ENCODE peak calls at places on chromosomes 3 and 15, in nine cellular contexts. L, R, J, Y, T, C, X, O and A are unnamed samples.

GRCh38 chr3:117997201-117998049 is 1037.2 kb downstream of the IGSF11 start:
- DNase-seq in L (peak), R (peak), J (peak), Y (peak), T (peak), C (peak), X (peak), O (peak), A (peak)

GRCh38 chr3:174253221-174253620 is 605.9 kb upstream of the NAALADL2 start:
- DNase-seq in L (no peak), R (no peak), J (no peak), Y (no peak), T (no peak), C (no peak), X (no peak), O (no peak), A (no peak)

GRCh38 chr15:34606545-34606944 is 23.1 kb upstream of the GOLGA8B start:
- DNase-seq in L (no peak), R (peak), J (no peak), Y (no peak), T (no peak), C (no peak), X (no peak), O (no peak), A (no peak)

GRCh38 chr3:37324752-37325407 is 150.5 kb upstream of the LRRFIP2 start:
- DNase-seq in L (no peak), R (peak), J (no peak), Y (no peak), T (no peak), C (no peak), X (no peak), O (no peak), A (no peak)

GRCh38 chr15:90190606-90191343 is 10.4 kb upstream of the SEMA4B start:
- DNase-seq in L (no peak), R (no peak), J (no peak), Y (no peak), T (no peak), C (peak), X (no peak), O (no peak), A (peak)

GRCh38 chr3:149085828-149086231 is 503 bp downstream of the HLTF start:
- DNase-seq in L (peak), R (peak), J (peak), Y (peak), T (no peak), C (no peak), X (peak), O (no peak), A (no peak)

GRCh38 chr15:31100738-31101137 is 787 bp downstream of the TRPM1 start:
- DNase-seq in L (no peak), R (no peak), J (no peak), Y (no peak), T (no peak), C (no peak), X (no peak), O (no peak), A (no peak)

GRCh38 chr15:68637755-68638405 is 59.1 kb downstream of the CORO2B start:
- DNase-seq in L (peak), R (peak), J (no peak), Y (peak), T (peak), C (no peak), X (no peak), O (peak), A (peak)

GRCh38 chr3:177529716-177530335 is 332.5 kb upstream of the TBL1XR1 start:
- DNase-seq in L (no peak), R (peak), J (no peak), Y (no peak), T (no peak), C (no peak), X (no peak), O (no peak), A (no peak)

GRCh38 chr15:69869881-69870465 is 227.7 kb downstream of the TLE3 start:
- DNase-seq in L (no peak), R (no peak), J (no peak), Y (no peak), T (no peak), C (no peak), X (no peak), O (no peak), A (no peak)

GRCh38 chr3:113495035-113495434 is 19.9 kb downstream of the SPICE1 start:
- DNase-seq in L (no peak), R (peak), J (peak), Y (peak), T (no peak), C (no peak), X (peak), O (no peak), A (peak)

GRCh38 chr3:174355505-174355904 is 503.6 kb upstream of the NAALADL2 start:
- DNase-seq in L (no peak), R (peak), J (no peak), Y (no peak), T (no peak), C (no peak), X (peak), O (no peak), A (no peak)

GRCh38 chr3:104190681-104191080 is 1176.0 kb upstream of the ALCAM start:
- DNase-seq in L (no peak), R (no peak), J (no peak), Y (no peak), T (no peak), C (no peak), X (no peak), O (no peak), A (no peak)

GRCh38 chr3:49716169-49716568 is 3.3 kb downstream of the AMIGO3 start:
- DNase-seq in L (peak), R (no peak), J (no peak), Y (no peak), T (peak), C (no peak), X (no peak), O (no peak), A (no peak)

GRCh38 chr3:176950743-176951142 is 246.5 kb downstream of the TBL1XR1 start:
- DNase-seq in L (no peak), R (peak), J (no peak), Y (no peak), T (no peak), C (no peak), X (no peak), O (no peak), A (no peak)

GRCh38 chr3:192223815-192224214 is 503.5 kb downstream of the FGF12 start:
- DNase-seq in L (no peak), R (no peak), J (peak), Y (no peak), T (no peak), C (no peak), X (no peak), O (no peak), A (no peak)

GRCh38 chr3:186511245-186511644 is 32.9 kb downstream of the CRYGS start:
- DNase-seq in L (no peak), R (no peak), J (no peak), Y (no peak), T (no peak), C (no peak), X (no peak), O (no peak), A (no peak)

GRCh38 chr3:116005404-116005803 is 382.1 kb downstream of the GAP43 start:
- DNase-seq in L (peak), R (peak), J (peak), Y (no peak), T (no peak), C (no peak), X (peak), O (no peak), A (no peak)

GRCh38 chr15:74816624-74817369 is 4.2 kb downstream of the LMAN1L start:
- DNase-seq in L (no peak), R (no peak), J (no peak), Y (no peak), T (no peak), C (no peak), X (no peak), O (no peak), A (no peak)

GRCh38 chr15:74815121-74815933 is 2.7 kb downstream of the LMAN1L start:
- DNase-seq in L (no peak), R (no peak), J (peak), Y (no peak), T (no peak), C (peak), X (no peak), O (no peak), A (peak)

GRCh38 chr15:74812533-74812932 is at the start of gene LMAN1L:
- DNase-seq in L (no peak), R (no peak), J (no peak), Y (no peak), T (no peak), C (no peak), X (no peak), O (no peak), A (no peak)

GRCh38 chr15:74817370-74817737 is 4.7 kb downstream of the LMAN1L start:
- DNase-seq in L (no peak), R (peak), J (peak), Y (no peak), T (no peak), C (peak), X (no peak), O (no peak), A (peak)

GRCh38 chr15:74815961-74816360 is 3.3 kb downstream of the LMAN1L start:
- DNase-seq in L (no peak), R (no peak), J (no peak), Y (no peak), T (no peak), C (no peak), X (no peak), O (no peak), A (no peak)
- H3K27ac ChIP-seq in L (no peak), R (no peak), J (peak), Y (no peak), T (no peak), C (peak), X (no peak), O (no peak), A (no peak)

DNA sequence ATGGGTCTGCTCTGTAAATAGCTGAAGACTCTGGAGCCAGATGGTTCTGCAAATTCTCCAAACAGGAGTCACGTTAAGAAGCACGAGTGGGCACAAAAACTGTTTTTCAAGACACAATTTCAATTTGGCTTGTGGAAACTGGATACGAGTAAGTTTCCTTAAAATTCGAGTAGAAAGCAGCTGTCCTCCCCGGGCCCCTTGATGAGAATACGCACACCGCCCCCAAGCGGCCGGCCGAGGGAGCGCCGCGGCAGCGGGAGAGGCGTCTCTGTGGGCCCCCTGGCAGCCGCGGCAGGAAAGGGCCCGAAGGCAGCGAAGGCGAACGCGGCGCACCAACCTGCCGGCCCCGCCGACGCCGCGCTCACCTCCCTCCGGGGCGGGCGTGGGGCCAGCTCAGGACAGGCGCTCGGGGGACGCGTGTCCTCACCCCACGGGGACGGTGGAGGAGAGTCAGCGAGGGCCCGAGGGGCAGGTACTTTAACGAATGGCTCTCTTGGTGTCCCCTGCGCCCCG is 706 bp upstream of the THBS1 start:
- DNase-seq in L (peak), R (peak), J (peak), Y (peak), T (peak), C (peak), X (peak), O (peak), A (peak)
- TF ChIP-seq POLR2A in L (no peak), R (no peak), J (no peak), Y (no peak), T (no peak), C (no peak), X (no peak), O (no peak), A (no peak)

GRCh38 chr15:39668457-39668856 is 87.6 kb downstream of the THBS1 start:
- DNase-seq in L (no peak), R (no peak), J (no peak), Y (no peak), T (no peak), C (no peak), X (no peak), O (no peak), A (no peak)

GRCh38 chr15:39663684-39664083 is 82.8 kb downstream of the THBS1 start:
- DNase-seq in L (no peak), R (peak), J (no peak), Y (no peak), T (no peak), C (no peak), X (no peak), O (no peak), A (no peak)

GRCh38 chr15:39667382-39668127 is 86.7 kb downstream of the THBS1 start:
- DNase-seq in L (no peak), R (no peak), J (no peak), Y (no peak), T (no peak), C (no peak), X (no peak), O (no peak), A (no peak)

GRCh38 chr15:39665629-39666245 is 84.9 kb downstream of the THBS1 start:
- DNase-seq in L (no peak), R (no peak), J (no peak), Y (no peak), T (no peak), C (no peak), X (no peak), O (no peak), A (no peak)

DNA sequence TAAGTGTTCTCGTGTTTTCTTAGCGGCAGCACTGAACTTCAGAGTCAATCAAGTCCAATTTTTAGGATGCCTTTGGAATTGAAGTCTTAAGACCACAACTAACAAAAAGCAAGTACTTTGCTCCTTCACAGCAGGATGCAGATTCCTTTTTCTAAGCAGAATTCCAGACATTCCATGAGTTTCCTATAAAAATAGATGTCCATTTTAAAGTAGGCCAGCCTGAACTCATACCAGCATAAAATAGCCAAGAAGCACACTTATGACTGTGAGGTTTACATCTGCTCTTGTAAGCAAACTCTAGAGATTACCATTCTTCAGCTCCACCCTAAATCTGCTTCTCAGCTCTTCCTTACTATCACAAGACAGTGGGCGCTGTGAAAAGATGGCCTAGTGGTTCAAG is 85.8 kb downstream of the THBS1 start:
- DNase-seq in L (no peak), R (peak), J (no peak), Y (no peak), T (no peak), C (no peak), X (no peak), O (no peak), A (no peak)
- H3K27ac ChIP-seq in L (no peak), R (peak), J (no peak), Y (no peak), T (no peak), C (no peak), X (no peak), O (no peak), A (no peak)

GRCh38 chr15:45640610-45641009 is 5.8 kb downstream of the SQOR start:
- DNase-seq in L (no peak), R (peak), J (no peak), Y (no peak), T (no peak), C (no peak), X (peak), O (no peak), A (no peak)

GRCh38 chr15:45638641-45639040 is 3.8 kb downstream of the SQOR start:
- DNase-seq in L (no peak), R (no peak), J (no peak), Y (no peak), T (no peak), C (no peak), X (no peak), O (no peak), A (no peak)

GRCh38 chr15:45644437-45644836 is 9.6 kb downstream of the SQOR start:
- DNase-seq in L (no peak), R (no peak), J (no peak), Y (no peak), T (no peak), C (no peak), X (no peak), O (no peak), A (no peak)

GRCh38 chr15:45642203-45642932 is 7.5 kb downstream of the SQOR start:
- DNase-seq in L (peak), R (peak), J (no peak), Y (peak), T (no peak), C (no peak), X (no peak), O (peak), A (no peak)

GRCh38 chr15:45641374-45641778 is 6.5 kb downstream of the SQOR start:
- DNase-seq in L (peak), R (peak), J (no peak), Y (peak), T (peak), C (peak), X (peak), O (no peak), A (peak)
- TF ChIP-seq POLR2A in L (no peak), R (no peak), J (no peak), Y (no peak), T (no peak), C (no peak), X (no peak), O (no peak), A (no peak)

DNA sequence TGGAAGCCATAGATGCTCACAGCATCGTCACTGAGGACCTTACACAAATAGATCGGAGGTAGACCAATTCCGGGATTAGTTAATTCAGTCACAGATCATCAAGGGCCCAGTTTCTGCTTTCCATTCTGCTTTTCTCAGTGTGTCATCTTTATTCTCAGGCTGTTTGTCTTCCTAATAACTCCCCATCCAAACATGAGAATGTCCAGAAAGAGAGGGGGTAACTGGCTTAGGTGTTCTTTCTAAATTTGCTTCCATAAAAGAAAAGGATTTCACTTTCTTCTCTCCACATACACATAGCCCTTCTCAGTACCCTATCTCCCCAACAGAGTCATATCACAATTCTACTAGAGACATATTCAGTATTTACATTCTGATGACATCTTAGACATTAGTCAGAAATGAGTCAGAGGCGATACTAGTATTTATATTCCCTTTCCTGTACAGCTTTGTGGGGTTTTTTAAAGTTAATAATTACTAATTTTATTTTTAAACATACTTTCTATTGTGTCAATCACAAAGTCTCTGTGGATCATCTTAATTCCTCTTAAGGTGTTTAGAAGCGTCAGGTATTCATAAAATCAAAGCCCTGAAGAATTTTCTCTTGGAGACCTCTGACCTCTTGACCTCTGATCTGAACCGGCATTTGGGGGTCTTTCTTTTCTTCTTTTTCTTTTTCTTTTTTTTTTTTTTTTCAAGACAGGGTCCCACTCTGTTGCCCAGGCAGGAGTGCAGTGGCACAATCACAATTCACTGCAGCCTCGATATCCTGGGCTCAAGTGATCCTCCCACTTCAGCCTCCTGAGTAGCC is 24.3 kb upstream of the IL12A start:
- DNase-seq in L (no peak), R (peak), J (no peak), Y (no peak), T (no peak), C (no peak), X (peak), O (no peak), A (no peak)
- H3K27ac ChIP-seq in L (no peak), R (peak), J (no peak), Y (no peak), T (no peak), C (no peak), X (peak), O (no peak), A (no peak)

DNA sequence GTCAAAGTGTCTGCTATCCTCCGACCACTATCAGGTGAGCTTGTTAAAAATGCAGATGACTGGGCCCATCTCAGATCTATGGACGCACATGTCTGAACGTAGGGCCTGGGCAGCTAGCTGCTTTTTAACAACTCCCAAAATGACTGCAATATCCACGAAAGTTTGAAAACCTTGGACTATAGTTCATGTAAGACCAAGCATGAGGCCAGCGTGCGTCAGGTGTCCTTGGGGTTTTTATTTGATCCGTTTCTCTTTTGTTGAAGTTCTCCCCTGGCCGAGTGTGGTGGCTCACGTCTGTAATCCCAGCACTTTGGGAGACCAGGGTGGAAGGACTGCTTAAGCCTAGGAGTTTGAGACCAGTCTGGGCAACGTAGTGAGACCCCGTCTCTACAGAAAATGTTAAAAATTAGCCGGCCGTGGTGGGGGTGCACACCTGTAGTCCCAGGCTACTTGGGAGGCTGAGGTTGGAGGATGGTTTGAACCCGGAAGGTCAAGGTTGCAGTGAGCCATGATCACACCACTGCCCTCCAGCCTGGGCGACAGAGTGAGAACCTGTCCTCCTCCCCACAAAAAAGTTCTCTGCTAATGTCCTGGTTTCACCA is 9.5 kb downstream of the SLC51A start:
- DNase-seq in L (peak), R (no peak), J (no peak), Y (no peak), T (no peak), C (no peak), X (no peak), O (no peak), A (no peak)
- TF ChIP-seq POLR2A in L (no peak), R (no peak), J (no peak), Y (no peak), T (no peak), C (no peak), X (no peak), O (no peak), A (no peak)